ENCODE peak calls at places on chromosomes 6 and 20, in seven cellular contexts. One of them, this sample, is unnamed.

GRCh38 chr20:44532981-44533331 is 11.1 kb upstream of the SERINC3 start:
- DNase-seq in heart left ventricle: no peak
- DNase-seq in tibial artery: no peak
- DNase-seq in right cardiac atrium: no peak
- DNase-seq in CD8-positive, alpha-beta memory T cell: no peak
- DNase-seq in mammary epithelial cell: peak; percentile 31
- DNase-seq in GM23248: peak; percentile 56
- DNase-seq in this sample: peak; percentile 69

GRCh38 chr6:157304840-157305675 is 18.3 kb downstream of the TMEM242 start:
- DNase-seq in right cardiac atrium: no peak
- DNase-seq in GM23248: peak; percentile 37
- DNase-seq in CD8-positive, alpha-beta memory T cell: no peak
- DNase-seq in tibial artery: no peak
- DNase-seq in heart left ventricle: no peak
- DNase-seq in mammary epithelial cell: no peak
- DNase-seq in this sample: no peak

GRCh38 chr20:6122873-6123649 is at the start of gene FERMT1:
- DNase-seq in mammary epithelial cell: peak; percentile 97
- DNase-seq in heart left ventricle: peak; percentile 29
- DNase-seq in GM23248: peak; percentile 90
- DNase-seq in tibial artery: no peak
- DNase-seq in right cardiac atrium: peak; percentile 80
- DNase-seq in CD8-positive, alpha-beta memory T cell: no peak
- DNase-seq in this sample: peak; percentile 96

GRCh38 chr6:134398453-134398852 is 80.5 kb upstream of the SGK1 start:
- DNase-seq in GM23248: no peak
- DNase-seq in tibial artery: no peak
- DNase-seq in heart left ventricle: no peak
- DNase-seq in mammary epithelial cell: no peak
- DNase-seq in CD8-positive, alpha-beta memory T cell: no peak
- DNase-seq in right cardiac atrium: no peak
- DNase-seq in this sample: peak; percentile 54

GRCh38 chr20:63641792-63642517 is 11.3 kb downstream of the STMN3 start:
- DNase-seq in GM23248: peak; percentile 86
- DNase-seq in CD8-positive, alpha-beta memory T cell: peak; percentile 99
- DNase-seq in heart left ventricle: peak; percentile 93
- DNase-seq in mammary epithelial cell: peak; percentile 91
- DNase-seq in tibial artery: peak; percentile 91
- DNase-seq in right cardiac atrium: peak; percentile 97
- DNase-seq in this sample: peak; percentile 92

GRCh38 chr6:151154418-151154817 is 85.3 kb upstream of the AKAP12 start:
- DNase-seq in mammary epithelial cell: no peak
- DNase-seq in right cardiac atrium: peak; percentile 77
- DNase-seq in GM23248: peak; percentile 34
- DNase-seq in CD8-positive, alpha-beta memory T cell: no peak
- DNase-seq in tibial artery: no peak
- DNase-seq in heart left ventricle: peak; percentile 33
- DNase-seq in this sample: no peak

GRCh38 chr6:6851059-6851658 is 256.6 kb upstream of the RREB1 start:
- DNase-seq in right cardiac atrium: no peak
- DNase-seq in GM23248: peak; percentile 98
- DNase-seq in heart left ventricle: peak; percentile 56
- DNase-seq in mammary epithelial cell: peak; percentile 76
- DNase-seq in CD8-positive, alpha-beta memory T cell: no peak
- DNase-seq in tibial artery: no peak
- DNase-seq in this sample: peak; percentile 99

GRCh38 chr20:41984031-41984430 is 365.9 kb upstream of the CHD6 start:
- DNase-seq in heart left ventricle: no peak
- DNase-seq in right cardiac atrium: no peak
- DNase-seq in mammary epithelial cell: no peak
- DNase-seq in tibial artery: no peak
- DNase-seq in CD8-positive, alpha-beta memory T cell: no peak
- DNase-seq in GM23248: no peak
- DNase-seq in this sample: no peak

GRCh38 chr20:41862023-41862422 is 243.8 kb upstream of the CHD6 start:
- DNase-seq in mammary epithelial cell: no peak
- DNase-seq in heart left ventricle: no peak
- DNase-seq in GM23248: no peak
- DNase-seq in right cardiac atrium: no peak
- DNase-seq in CD8-positive, alpha-beta memory T cell: no peak
- DNase-seq in tibial artery: no peak
- DNase-seq in this sample: no peak

GRCh38 chr6:2110504-2110903 is 134.9 kb downstream of the GMDS start:
- DNase-seq in tibial artery: peak; percentile 87
- DNase-seq in CD8-positive, alpha-beta memory T cell: no peak
- DNase-seq in GM23248: no peak
- DNase-seq in mammary epithelial cell: no peak
- DNase-seq in heart left ventricle: no peak
- DNase-seq in right cardiac atrium: no peak
- DNase-seq in this sample: no peak

GRCh38 chr6:1070085-1070521 is 241.8 kb upstream of the FOXQ1 start:
- DNase-seq in tibial artery: no peak
- DNase-seq in mammary epithelial cell: no peak
- DNase-seq in CD8-positive, alpha-beta memory T cell: no peak
- DNase-seq in GM23248: no peak
- DNase-seq in heart left ventricle: no peak
- DNase-seq in right cardiac atrium: no peak
- DNase-seq in this sample: no peak

GRCh38 chr6:142819603-142820335 is 125.2 kb downstream of the HIVEP2 start:
- DNase-seq in right cardiac atrium: no peak
- DNase-seq in CD8-positive, alpha-beta memory T cell: no peak
- DNase-seq in heart left ventricle: no peak
- DNase-seq in GM23248: peak; percentile 27
- DNase-seq in mammary epithelial cell: peak; percentile 73
- DNase-seq in tibial artery: no peak
- DNase-seq in this sample: no peak

GRCh38 chr20:62911701-62912280 is 14.5 kb downstream of the DIDO1 start:
- DNase-seq in CD8-positive, alpha-beta memory T cell: no peak
- DNase-seq in right cardiac atrium: no peak
- DNase-seq in heart left ventricle: no peak
- DNase-seq in tibial artery: peak; percentile 32
- DNase-seq in GM23248: no peak
- DNase-seq in mammary epithelial cell: peak; percentile 75
- DNase-seq in this sample: no peak

GRCh38 chr20:21315138-21315537 is 12.0 kb downstream of the XRN2 start:
- DNase-seq in right cardiac atrium: no peak
- DNase-seq in mammary epithelial cell: peak; percentile 94
- DNase-seq in GM23248: peak; percentile 92
- DNase-seq in tibial artery: no peak
- DNase-seq in CD8-positive, alpha-beta memory T cell: no peak
- DNase-seq in heart left ventricle: no peak
- DNase-seq in this sample: no peak

GRCh38 chr6:107600936-107601335 is 111.0 kb downstream of the SOBP start:
- DNase-seq in CD8-positive, alpha-beta memory T cell: no peak
- DNase-seq in heart left ventricle: peak; percentile 46
- DNase-seq in mammary epithelial cell: peak; percentile 12
- DNase-seq in right cardiac atrium: no peak
- DNase-seq in GM23248: peak; percentile 41
- DNase-seq in tibial artery: no peak
- DNase-seq in this sample: peak; percentile 80

GRCh38 chr6:37680668-37681067 is 17.0 kb downstream of the MDGA1 start:
- DNase-seq in GM23248: no peak
- DNase-seq in CD8-positive, alpha-beta memory T cell: no peak
- DNase-seq in heart left ventricle: no peak
- DNase-seq in tibial artery: peak; percentile 71
- DNase-seq in mammary epithelial cell: no peak
- DNase-seq in right cardiac atrium: peak; percentile 86
- DNase-seq in this sample: no peak

GRCh38 chr6:111823831-111824607 is 49.2 kb downstream of the FYN start:
- DNase-seq in GM23248: peak; percentile 77
- DNase-seq in right cardiac atrium: no peak
- DNase-seq in heart left ventricle: no peak
- DNase-seq in tibial artery: no peak
- DNase-seq in CD8-positive, alpha-beta memory T cell: no peak
- DNase-seq in mammary epithelial cell: peak; percentile 60
- DNase-seq in this sample: peak; percentile 50

GRCh38 chr6:63560806-63561672 is 11.2 kb upstream of the LOC128125822 start:
- DNase-seq in heart left ventricle: no peak
- DNase-seq in GM23248: peak; percentile 66
- DNase-seq in right cardiac atrium: no peak
- DNase-seq in tibial artery: no peak
- DNase-seq in mammary epithelial cell: peak; percentile 27
- DNase-seq in CD8-positive, alpha-beta memory T cell: no peak
- DNase-seq in this sample: peak; percentile 67

GRCh38 chr6:63571382-63571882 is 848 bp upstream of the LOC128125822 start:
- DNase-seq in mammary epithelial cell: no peak
- DNase-seq in heart left ventricle: no peak
- DNase-seq in right cardiac atrium: no peak
- DNase-seq in GM23248: no peak
- DNase-seq in CD8-positive, alpha-beta memory T cell: no peak
- DNase-seq in tibial artery: no peak
- DNase-seq in this sample: no peak

GRCh38 chr6:63565058-63565726 is 7.1 kb upstream of the LOC128125822 start:
- DNase-seq in CD8-positive, alpha-beta memory T cell: no peak
- DNase-seq in mammary epithelial cell: peak; percentile 81
- DNase-seq in GM23248: no peak
- DNase-seq in right cardiac atrium: no peak
- DNase-seq in heart left ventricle: no peak
- DNase-seq in tibial artery: no peak
- DNase-seq in this sample: peak; percentile 48

GRCh38 chr6:63567966-63568365 is 4.3 kb upstream of the LOC128125822 start:
- DNase-seq in right cardiac atrium: no peak
- DNase-seq in GM23248: no peak
- DNase-seq in CD8-positive, alpha-beta memory T cell: no peak
- DNase-seq in tibial artery: no peak
- DNase-seq in mammary epithelial cell: no peak
- DNase-seq in heart left ventricle: no peak
- DNase-seq in this sample: no peak

GRCh38 chr6:63565727-63566625 is 6.3 kb upstream of the LOC128125822 start:
- DNase-seq in GM23248: no peak
- DNase-seq in heart left ventricle: no peak
- DNase-seq in CD8-positive, alpha-beta memory T cell: no peak
- DNase-seq in mammary epithelial cell: no peak
- DNase-seq in tibial artery: no peak
- DNase-seq in right cardiac atrium: no peak
- DNase-seq in this sample: no peak
- H3K4me1 ChIP-seq in GM23248: peaks cover 13% of the 10 kb centered on the region
- H3K4me1 ChIP-seq in heart left ventricle: peaks cover 3% of the 10 kb centered on the region
- H3K4me1 ChIP-seq in CD8-positive, alpha-beta memory T cell: peaks cover under 1% of the 10 kb centered on the region
- H3K4me1 ChIP-seq in mammary epithelial cell: peaks cover 17% of the 10 kb centered on the region
- H3K4me1 ChIP-seq in tibial artery: no peaks in the 10 kb centered on the region
- H3K4me1 ChIP-seq in right cardiac atrium: no peaks in the 10 kb centered on the region
- H3K4me1 ChIP-seq in this sample: peaks cover 21% of the 10 kb centered on the region

GRCh38 chr6:34663371-34663770 is 33.2 kb downstream of the ILRUN start:
- DNase-seq in tibial artery: no peak
- DNase-seq in heart left ventricle: no peak
- DNase-seq in GM23248: no peak
- DNase-seq in CD8-positive, alpha-beta memory T cell: no peak
- DNase-seq in mammary epithelial cell: no peak
- DNase-seq in right cardiac atrium: no peak
- DNase-seq in this sample: no peak

GRCh38 chr6:34664270-34664971 is 32.1 kb downstream of the ILRUN start:
- DNase-seq in CD8-positive, alpha-beta memory T cell: no peak
- DNase-seq in right cardiac atrium: no peak
- DNase-seq in heart left ventricle: no peak
- DNase-seq in mammary epithelial cell: no peak
- DNase-seq in GM23248: peak; percentile 47
- DNase-seq in tibial artery: no peak
- DNase-seq in this sample: peak; percentile 9

GRCh38 chr6:34663887-34664269 is 32.7 kb downstream of the ILRUN start:
- DNase-seq in heart left ventricle: no peak
- DNase-seq in right cardiac atrium: no peak
- DNase-seq in tibial artery: no peak
- DNase-seq in GM23248: peak; percentile 39
- DNase-seq in mammary epithelial cell: no peak
- DNase-seq in CD8-positive, alpha-beta memory T cell: no peak
- DNase-seq in this sample: no peak

GRCh38 chr6:34658605-34659218 is 37.9 kb downstream of the ILRUN start:
- DNase-seq in heart left ventricle: no peak
- DNase-seq in GM23248: no peak
- DNase-seq in tibial artery: no peak
- DNase-seq in CD8-positive, alpha-beta memory T cell: no peak
- DNase-seq in right cardiac atrium: no peak
- DNase-seq in mammary epithelial cell: no peak
- DNase-seq in this sample: no peak

GRCh38 chr6:34661379-34661778 is 35.2 kb downstream of the ILRUN start:
- DNase-seq in heart left ventricle: no peak
- DNase-seq in CD8-positive, alpha-beta memory T cell: no peak
- DNase-seq in right cardiac atrium: no peak
- DNase-seq in mammary epithelial cell: no peak
- DNase-seq in tibial artery: no peak
- DNase-seq in GM23248: no peak
- DNase-seq in this sample: no peak
- H3K4me1 ChIP-seq in heart left ventricle: peaks cover 46% of the 10 kb centered on the region
- H3K4me1 ChIP-seq in CD8-positive, alpha-beta memory T cell: peaks cover 46% of the 10 kb centered on the region
- H3K4me1 ChIP-seq in right cardiac atrium: peaks cover 22% of the 10 kb centered on the region
- H3K4me1 ChIP-seq in mammary epithelial cell: peaks cover 19% of the 10 kb centered on the region
- H3K4me1 ChIP-seq in tibial artery: peaks cover 43% of the 10 kb centered on the region
- H3K4me1 ChIP-seq in GM23248: peaks cover 40% of the 10 kb centered on the region
- H3K4me1 ChIP-seq in this sample: peaks cover 36% of the 10 kb centered on the region

GRCh38 chr6:167848783-167849182 is 22.1 kb downstream of the AFDN start:
- DNase-seq in GM23248: no peak
- DNase-seq in mammary epithelial cell: no peak
- DNase-seq in heart left ventricle: no peak
- DNase-seq in CD8-positive, alpha-beta memory T cell: no peak
- DNase-seq in tibial artery: no peak
- DNase-seq in right cardiac atrium: no peak
- DNase-seq in this sample: no peak

GRCh38 chr6:167851349-167851952 is 24.7 kb downstream of the AFDN start:
- DNase-seq in GM23248: no peak
- DNase-seq in right cardiac atrium: no peak
- DNase-seq in mammary epithelial cell: no peak
- DNase-seq in heart left ventricle: no peak
- DNase-seq in CD8-positive, alpha-beta memory T cell: no peak
- DNase-seq in tibial artery: no peak
- DNase-seq in this sample: no peak

GRCh38 chr6:167849846-167850459 is 23.2 kb downstream of the AFDN start:
- DNase-seq in CD8-positive, alpha-beta memory T cell: no peak
- DNase-seq in right cardiac atrium: no peak
- DNase-seq in heart left ventricle: no peak
- DNase-seq in mammary epithelial cell: peak; percentile 95
- DNase-seq in tibial artery: no peak
- DNase-seq in GM23248: no peak
- DNase-seq in this sample: peak; percentile 88

GRCh38 chr6:167847936-167848335 is 21.2 kb downstream of the AFDN start:
- DNase-seq in GM23248: no peak
- DNase-seq in heart left ventricle: no peak
- DNase-seq in right cardiac atrium: no peak
- DNase-seq in CD8-positive, alpha-beta memory T cell: no peak
- DNase-seq in tibial artery: no peak
- DNase-seq in mammary epithelial cell: no peak
- DNase-seq in this sample: no peak

DNA sequence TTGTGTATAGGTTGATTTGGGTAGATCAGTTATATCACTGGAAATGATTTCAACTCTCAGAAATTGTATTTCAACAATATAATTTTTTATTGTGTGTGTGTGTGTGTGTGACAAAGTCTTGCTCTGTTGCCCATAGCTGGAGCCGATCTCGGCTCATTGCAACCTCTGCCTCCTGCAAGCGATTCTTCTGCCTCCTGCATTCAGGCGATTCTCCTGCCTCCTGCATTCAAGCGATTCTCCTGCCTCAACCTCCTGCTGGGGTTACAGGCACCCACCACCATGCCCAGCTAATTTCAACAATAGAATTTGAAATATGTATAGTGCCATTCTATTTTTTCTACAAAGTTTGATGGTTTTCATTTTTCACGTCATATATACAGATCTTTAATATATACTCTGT is 24.1 kb downstream of the AFDN start:
- DNase-seq in tibial artery: no peak
- DNase-seq in mammary epithelial cell: no peak
- DNase-seq in GM23248: no peak
- DNase-seq in heart left ventricle: no peak
- DNase-seq in CD8-positive, alpha-beta memory T cell: no peak
- DNase-seq in right cardiac atrium: no peak
- DNase-seq in this sample: no peak
- H3K4me1 ChIP-seq in tibial artery: peaks cover 6% of the 10 kb centered on the region
- H3K4me1 ChIP-seq in mammary epithelial cell: peaks cover 37% of the 10 kb centered on the region
- H3K4me1 ChIP-seq in GM23248: peaks cover 12% of the 10 kb centered on the region
- H3K4me1 ChIP-seq in heart left ventricle: peaks cover 31% of the 10 kb centered on the region
- H3K4me1 ChIP-seq in CD8-positive, alpha-beta memory T cell: no peaks in the 10 kb centered on the region
- H3K4me1 ChIP-seq in right cardiac atrium: peaks cover 4% of the 10 kb centered on the region
- H3K4me1 ChIP-seq in this sample: peaks cover 48% of the 10 kb centered on the region

GRCh38 chr6:163711071-163711470 is 296.6 kb downstream of the QKI start:
- DNase-seq in tibial artery: no peak
- DNase-seq in right cardiac atrium: no peak
- DNase-seq in mammary epithelial cell: no peak
- DNase-seq in heart left ventricle: no peak
- DNase-seq in CD8-positive, alpha-beta memory T cell: no peak
- DNase-seq in GM23248: no peak
- DNase-seq in this sample: no peak
- H3K4me1 ChIP-seq in tibial artery: peaks cover 18% of the 10 kb centered on the region
- H3K4me1 ChIP-seq in right cardiac atrium: peaks cover 32% of the 10 kb centered on the region
- H3K4me1 ChIP-seq in mammary epithelial cell: no peaks in the 10 kb centered on the region
- H3K4me1 ChIP-seq in heart left ventricle: peaks cover 69% of the 10 kb centered on the region
- H3K4me1 ChIP-seq in CD8-positive, alpha-beta memory T cell: no peaks in the 10 kb centered on the region
- H3K4me1 ChIP-seq in GM23248: peaks cover 8% of the 10 kb centered on the region
- H3K4me1 ChIP-seq in this sample: no peaks in the 10 kb centered on the region

This sample was measured in PC-3.